ENCODE peak calls at places on chromosome 2, in five cellular contexts. One of them, this sample, is unnamed.

GRCh38 chr2:223841436-223842180 is 4.2 kb upstream of the AP1S3 start:
- DNase-seq in IMR-90: no peak
- DNase-seq in H9: no peak
- DNase-seq in mesendoderm: no peak
- DNase-seq in neuronal stem cell: no peak
- DNase-seq in this sample: no peak

GRCh38 chr2:100412866-100413265 is 4.6 kb downstream of the CHST10 start:
- DNase-seq in neuronal stem cell: peak; percentile 53
- DNase-seq in mesendoderm: peak; percentile 8
- DNase-seq in H9: no peak
- DNase-seq in IMR-90: no peak
- DNase-seq in this sample: no peak

GRCh38 chr2:44247924-44248323 is 27.4 kb upstream of the SLC3A1 start:
- DNase-seq in IMR-90: no peak
- DNase-seq in neuronal stem cell: no peak
- DNase-seq in mesendoderm: peak; percentile 89
- DNase-seq in H9: peak; percentile 67
- DNase-seq in this sample: no peak

GRCh38 chr2:71452565-71452964 is 796 bp upstream of the DYSF start:
- DNase-seq in IMR-90: peak; percentile 38
- DNase-seq in H9: peak; percentile 49
- DNase-seq in neuronal stem cell: no peak
- DNase-seq in mesendoderm: peak; percentile 82
- DNase-seq in this sample: peak; percentile 38

GRCh38 chr2:138744709-138745108 is 35.5 kb downstream of the NXPH2 start:
- DNase-seq in neuronal stem cell: no peak
- DNase-seq in IMR-90: no peak
- DNase-seq in mesendoderm: no peak
- DNase-seq in H9: no peak
- DNase-seq in this sample: no peak

GRCh38 chr2:128271186-128271890 is 47.3 kb downstream of the HS6ST1 start:
- DNase-seq in neuronal stem cell: no peak
- DNase-seq in mesendoderm: no peak
- DNase-seq in IMR-90: no peak
- DNase-seq in H9: peak; percentile 25
- DNase-seq in this sample: no peak

GRCh38 chr2:106147159-106147558 is 46.9 kb downstream of the UXS1 start:
- DNase-seq in neuronal stem cell: no peak
- DNase-seq in H9: no peak
- DNase-seq in IMR-90: peak; percentile 71
- DNase-seq in mesendoderm: peak; percentile 44
- DNase-seq in this sample: peak; percentile 44

GRCh38 chr2:119220720-119221301 is 2.8 kb upstream of the STEAP3 start:
- DNase-seq in IMR-90: no peak
- DNase-seq in mesendoderm: no peak
- DNase-seq in neuronal stem cell: no peak
- DNase-seq in H9: no peak
- DNase-seq in this sample: no peak

GRCh38 chr2:61948661-61949457 is 43.4 kb downstream of the COMMD1 start:
- DNase-seq in mesendoderm: peak; percentile 90
- DNase-seq in neuronal stem cell: no peak
- DNase-seq in H9: no peak
- DNase-seq in IMR-90: no peak
- DNase-seq in this sample: no peak

GRCh38 chr2:70759446-70759845 is 8.6 kb downstream of the ADD2 start:
- DNase-seq in mesendoderm: no peak
- DNase-seq in H9: no peak
- DNase-seq in IMR-90: no peak
- DNase-seq in neuronal stem cell: no peak
- DNase-seq in this sample: no peak

GRCh38 chr2:231615058-231615671 is 22.5 kb downstream of the TEX44 start:
- DNase-seq in IMR-90: no peak
- DNase-seq in H9: peak; percentile 69
- DNase-seq in mesendoderm: peak; percentile 73
- DNase-seq in neuronal stem cell: no peak
- DNase-seq in this sample: no peak

GRCh38 chr2:200862532-200863000 is 1.9 kb downstream of the CLK1 start:
- DNase-seq in mesendoderm: peak; percentile 67
- DNase-seq in H9: no peak
- DNase-seq in neuronal stem cell: no peak
- DNase-seq in IMR-90: peak; percentile 88
- DNase-seq in this sample: peak; percentile 93

GRCh38 chr2:10584843-10585475 is 104.8 kb downstream of the NOL10 start:
- DNase-seq in H9: no peak
- DNase-seq in IMR-90: peak; percentile 93
- DNase-seq in mesendoderm: peak; percentile 84
- DNase-seq in neuronal stem cell: peak; percentile 40
- DNase-seq in this sample: peak; percentile 97

GRCh38 chr2:22995576-22995975 is 389.4 kb upstream of the KLHL29 start:
- DNase-seq in mesendoderm: peak; percentile 63
- DNase-seq in neuronal stem cell: no peak
- DNase-seq in IMR-90: no peak
- DNase-seq in H9: no peak
- DNase-seq in this sample: no peak

GRCh38 chr2:176561706-176562105 is 292.5 kb downstream of the MTX2 start:
- DNase-seq in H9: no peak
- DNase-seq in mesendoderm: peak; percentile 71
- DNase-seq in IMR-90: peak; percentile 71
- DNase-seq in neuronal stem cell: no peak
- DNase-seq in this sample: no peak

GRCh38 chr2:75200140-75200985 is 1.0 kb upstream of the TACR1 start:
- DNase-seq in mesendoderm: peak; percentile 59
- DNase-seq in neuronal stem cell: peak; percentile 27
- DNase-seq in IMR-90: peak; percentile 39
- DNase-seq in H9: peak; percentile 53
- DNase-seq in this sample: peak; percentile 50

GRCh38 chr2:164771897-164772296 is 69.7 kb downstream of the COBLL1 start:
- DNase-seq in mesendoderm: peak; percentile 32
- DNase-seq in H9: no peak
- DNase-seq in IMR-90: no peak
- DNase-seq in neuronal stem cell: no peak
- DNase-seq in this sample: peak; percentile 9

GRCh38 chr2:54599326-54599710 is 124.1 kb upstream of the EML6 start:
- DNase-seq in neuronal stem cell: no peak
- DNase-seq in mesendoderm: no peak
- DNase-seq in H9: no peak
- DNase-seq in IMR-90: no peak
- DNase-seq in this sample: no peak

GRCh38 chr2:144317071-144317738 is 202.7 kb downstream of the ZEB2 start:
- DNase-seq in IMR-90: no peak
- DNase-seq in H9: no peak
- DNase-seq in mesendoderm: no peak
- DNase-seq in neuronal stem cell: no peak
- DNase-seq in this sample: no peak

GRCh38 chr2:75311993-75312392 is 112.7 kb upstream of the TACR1 start:
- DNase-seq in H9: peak; percentile 82
- DNase-seq in neuronal stem cell: no peak
- DNase-seq in IMR-90: no peak
- DNase-seq in mesendoderm: peak; percentile 67
- DNase-seq in this sample: no peak

GRCh38 chr2:199488772-199489400 is 31.1 kb upstream of the SATB2 start:
- DNase-seq in IMR-90: peak; percentile 59
- DNase-seq in mesendoderm: peak; percentile 85
- DNase-seq in H9: peak; percentile 82
- DNase-seq in neuronal stem cell: peak; percentile 57
- DNase-seq in this sample: peak; percentile 53

GRCh38 chr2:222671259-222672067 is at the start of gene MOGAT1:
- DNase-seq in mesendoderm: peak; percentile 83
- DNase-seq in IMR-90: no peak
- DNase-seq in neuronal stem cell: no peak
- DNase-seq in H9: peak; percentile 84
- DNase-seq in this sample: peak; percentile 14

GRCh38 chr2:2623939-2624338 is 292.9 kb upstream of the MYT1L start:
- DNase-seq in neuronal stem cell: no peak
- DNase-seq in IMR-90: no peak
- DNase-seq in mesendoderm: no peak
- DNase-seq in H9: no peak
- DNase-seq in this sample: no peak

GRCh38 chr2:165277295-165277694 is 38.1 kb downstream of the SCN2A start:
- DNase-seq in IMR-90: peak; percentile 17
- DNase-seq in neuronal stem cell: no peak
- DNase-seq in H9: no peak
- DNase-seq in mesendoderm: no peak
- DNase-seq in this sample: peak; percentile 10

GRCh38 chr2:171159326-171160118 is 1.2 kb downstream of the TLK1 start:
- DNase-seq in IMR-90: peak; percentile 80
- DNase-seq in mesendoderm: peak; percentile 71
- DNase-seq in neuronal stem cell: peak; percentile 37
- DNase-seq in H9: peak; percentile 43
- DNase-seq in this sample: peak; percentile 73

GRCh38 chr2:54801422-54801821 is 78.0 kb downstream of the EML6 start:
- DNase-seq in neuronal stem cell: no peak
- DNase-seq in H9: no peak
- DNase-seq in mesendoderm: no peak
- DNase-seq in IMR-90: no peak
- DNase-seq in this sample: no peak

GRCh38 chr2:97935719-97936161 is 60.0 kb downstream of the TMEM131 start:
- DNase-seq in neuronal stem cell: peak; percentile 11
- DNase-seq in IMR-90: peak; percentile 72
- DNase-seq in H9: no peak
- DNase-seq in mesendoderm: peak; percentile 93
- DNase-seq in this sample: peak; percentile 38

DNA sequence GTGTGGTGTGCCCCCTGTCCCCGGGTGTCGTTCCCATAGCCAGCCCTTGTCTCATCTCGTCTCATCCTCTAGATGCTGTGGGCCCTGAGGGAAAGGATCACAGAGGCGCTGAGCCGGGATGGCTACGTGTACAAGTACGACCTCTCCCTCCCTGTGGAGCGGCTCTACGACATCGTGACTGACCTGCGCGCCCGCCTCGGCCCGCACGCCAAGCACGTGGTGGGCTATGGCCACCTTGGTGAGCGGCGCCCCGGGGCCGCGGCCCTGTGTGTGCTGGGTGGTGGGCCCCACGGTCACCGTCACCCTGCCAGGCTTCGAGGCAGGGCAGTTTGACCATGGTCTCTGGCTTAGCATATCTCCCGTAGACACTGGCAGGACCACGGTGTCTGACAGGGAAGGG is 20.8 kb upstream of the GAL3ST2 start:
- DNase-seq in H9: no peak
- DNase-seq in IMR-90: no peak
- DNase-seq in neuronal stem cell: no peak
- DNase-seq in mesendoderm: no peak
- DNase-seq in this sample: no peak
- H4K8ac ChIP-seq in H9: no peak overlapping the region
- H4K8ac ChIP-seq in IMR-90: no peak overlapping the region
- H4K8ac ChIP-seq in neuronal stem cell: peak overlapping the region; percentile 52
- H4K8ac ChIP-seq in mesendoderm: no peak overlapping the region
- H4K8ac ChIP-seq in this sample: no peak overlapping the region

GRCh38 chr2:27664622-27665363 is 1.1 kb downstream of the SLC4A1AP start:
- DNase-seq in H9: no peak
- DNase-seq in IMR-90: no peak
- DNase-seq in mesendoderm: no peak
- DNase-seq in neuronal stem cell: no peak
- DNase-seq in this sample: no peak
- H4K8ac ChIP-seq in H9: no peak overlapping the region
- H4K8ac ChIP-seq in IMR-90: peak overlapping the region; percentile 99
- H4K8ac ChIP-seq in mesendoderm: no peak overlapping the region
- H4K8ac ChIP-seq in neuronal stem cell: no peak overlapping the region
- H4K8ac ChIP-seq in this sample: peak overlapping the region; percentile 93

DNA sequence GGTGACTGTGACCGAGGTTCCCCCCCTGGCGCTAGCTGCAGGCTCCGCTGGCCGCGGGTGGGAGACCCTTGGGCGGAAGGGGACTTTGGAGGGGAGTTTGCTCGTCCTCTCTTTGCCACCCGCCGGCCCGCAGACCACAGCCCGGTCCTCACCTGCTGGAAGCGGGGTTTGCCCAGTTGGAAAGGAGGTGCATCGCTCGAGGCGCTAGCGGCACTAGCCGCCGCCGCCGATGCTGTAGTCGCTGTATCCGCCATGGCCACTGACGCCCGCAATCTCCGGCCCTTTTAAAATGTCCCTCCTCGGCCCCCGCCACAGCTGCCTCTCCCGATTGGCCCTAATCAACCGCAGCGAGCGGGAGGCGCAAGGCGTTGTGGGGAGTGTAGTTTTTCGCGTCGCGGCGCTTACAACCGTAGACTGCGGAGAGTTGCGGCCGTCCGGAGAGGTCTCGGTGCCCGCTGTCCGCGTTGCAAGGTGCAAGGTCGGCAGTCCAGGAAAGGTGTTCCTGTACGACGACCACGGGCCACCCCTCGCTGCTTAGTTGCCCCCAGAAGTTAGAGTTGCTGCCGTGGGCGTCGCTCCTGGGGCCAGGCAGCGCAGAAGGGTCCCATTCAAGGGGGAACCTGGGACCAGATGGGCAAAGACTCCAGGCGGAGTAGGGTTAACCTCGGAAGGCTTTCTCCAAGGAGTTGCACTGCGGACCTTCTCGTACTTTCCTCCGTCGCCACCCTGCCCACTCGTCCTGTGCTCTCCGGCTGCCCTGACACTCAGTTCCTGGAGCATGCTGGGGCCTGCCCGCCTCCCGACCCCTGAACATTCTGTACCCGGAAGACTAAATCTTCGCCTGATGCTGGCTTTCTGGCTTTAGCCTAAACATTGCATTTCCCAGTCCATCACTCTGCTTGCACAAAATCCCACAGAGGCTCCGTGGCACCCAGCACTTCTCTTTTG is at the start of gene SFXN5:
- DNase-seq in neuronal stem cell: peak; percentile 92
- DNase-seq in H9: peak; percentile 94
- DNase-seq in IMR-90: peak; percentile 85
- DNase-seq in mesendoderm: peak; percentile 96
- DNase-seq in this sample: peak; percentile 96
- H4K8ac ChIP-seq in neuronal stem cell: no peak within 1 kb of the TSS
- H4K8ac ChIP-seq in H9: no peak within 1 kb of the TSS
- H4K8ac ChIP-seq in IMR-90: peak within 1 kb of the TSS; percentile 89
- H4K8ac ChIP-seq in mesendoderm: no peak within 1 kb of the TSS
- H4K8ac ChIP-seq in this sample: peak within 1 kb of the TSS; percentile 53

GRCh38 chr2:38943784-38944183 is 54.1 kb downstream of the ARHGEF33 start:
- DNase-seq in neuronal stem cell: no peak
- DNase-seq in H9: no peak
- DNase-seq in mesendoderm: peak; percentile 89
- DNase-seq in IMR-90: no peak
- DNase-seq in this sample: no peak

GRCh38 chr2:38948387-38948882 is 58.8 kb downstream of the ARHGEF33 start:
- DNase-seq in neuronal stem cell: no peak
- DNase-seq in mesendoderm: no peak
- DNase-seq in H9: no peak
- DNase-seq in IMR-90: no peak
- DNase-seq in this sample: no peak

GRCh38 chr2:38947241-38948239 is 57.9 kb downstream of the ARHGEF33 start:
- DNase-seq in H9: peak; percentile 84
- DNase-seq in IMR-90: peak; percentile 75
- DNase-seq in mesendoderm: peak; percentile 92
- DNase-seq in neuronal stem cell: peak; percentile 59
- DNase-seq in this sample: peak; percentile 82

GRCh38 chr2:38945372-38945771 is 55.7 kb downstream of the ARHGEF33 start:
- DNase-seq in neuronal stem cell: no peak
- DNase-seq in H9: no peak
- DNase-seq in mesendoderm: no peak
- DNase-seq in IMR-90: no peak
- DNase-seq in this sample: peak; percentile 19

DNA sequence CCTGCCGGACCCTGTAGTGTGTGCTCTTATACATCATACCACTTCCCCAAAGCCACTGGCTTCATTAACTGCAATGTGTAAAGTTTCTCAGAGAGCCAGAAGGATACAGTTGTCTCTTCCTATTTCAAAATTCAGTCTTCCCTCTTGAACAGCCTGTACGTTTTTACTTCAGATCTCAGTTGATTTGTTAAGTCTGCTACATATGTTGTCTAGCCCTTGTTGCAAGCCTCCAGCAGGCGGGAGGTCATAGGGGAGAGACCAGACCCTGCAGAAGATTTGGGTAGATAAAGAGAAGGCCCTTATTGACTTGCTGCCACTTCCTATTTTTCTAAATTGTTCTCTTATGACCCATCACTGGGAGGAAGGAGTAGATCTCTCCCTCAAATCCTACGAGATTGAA is 56.3 kb downstream of the ARHGEF33 start:
- DNase-seq in neuronal stem cell: no peak
- DNase-seq in IMR-90: no peak
- DNase-seq in mesendoderm: no peak
- DNase-seq in H9: no peak
- DNase-seq in this sample: no peak
- H4K8ac ChIP-seq in neuronal stem cell: no peak overlapping the region
- H4K8ac ChIP-seq in IMR-90: no peak overlapping the region
- H4K8ac ChIP-seq in mesendoderm: no peak overlapping the region
- H4K8ac ChIP-seq in H9: no peak overlapping the region
- H4K8ac ChIP-seq in this sample: no peak overlapping the region